ENCODE peak calls at places on chromosome 11, in ten cellular contexts. L is activated T-cell treated with anti-CD3 and anti-CD28 coated beads, Interleukin-2, amount 50 U/mL, for 72 hours; R is caudate nucleus; X is NCI-H345; T is HTR-8/SVneo; J is posterior vena cava; F is COLO829; B is T-helper 2 cell; N is heart right ventricle; E is colonic mucosa. U is an unnamed sample.

GRCh38 chr11:110198031-110198729 is 98.2 kb downstream of the RDX start:
- DNase-seq in L (no peak), R (no peak), X (no peak), T (no peak), J (no peak), F (no peak), B (peak), N (no peak), E (no peak), U (no peak)

GRCh38 chr11:131643171-131643570 is 272.8 kb downstream of the NTM start:
- DNase-seq in L (no peak), R (no peak), X (no peak), T (no peak), J (no peak), F (no peak), B (no peak), N (no peak), E (no peak), U (no peak)

GRCh38 chr11:101582242-101583052 is 1.4 kb downstream of the TRPC6 start:
- DNase-seq in L (no peak), R (no peak), X (peak), T (peak), J (peak), F (no peak), B (no peak), N (no peak), E (no peak), U (peak)

GRCh38 chr11:19980957-19981669 is 179.2 kb downstream of the DBX1 start:
- DNase-seq in L (no peak), R (no peak), X (no peak), T (no peak), J (no peak), F (no peak), B (no peak), N (no peak), E (no peak), U (no peak)

GRCh38 chr11:65524747-65525658 is at the start of gene SCYL1:
- DNase-seq in L (peak), R (peak), X (peak), T (peak), J (peak), F (peak), B (peak), N (peak), E (peak), U (no peak)

GRCh38 chr11:41245704-41246398 is 213.6 kb downstream of the LRRC4C start:
- DNase-seq in L (no peak), R (no peak), X (no peak), T (no peak), J (peak), F (no peak), B (no peak), N (no peak), E (no peak), U (no peak)

GRCh38 chr11:87473174-87473573 is 435.4 kb downstream of the TMEM135 start:
- DNase-seq in L (no peak), R (peak), X (no peak), T (peak), J (no peak), F (no peak), B (no peak), N (no peak), E (no peak), U (peak)

GRCh38 chr11:12015486-12015885 is 7.1 kb upstream of the DKK3 start:
- DNase-seq in L (no peak), R (no peak), X (no peak), T (no peak), J (no peak), F (no peak), B (no peak), N (no peak), E (no peak), U (no peak)

GRCh38 chr11:28679795-28680194 is 571.6 kb downstream of the METTL15 start:
- DNase-seq in L (no peak), R (no peak), X (no peak), T (no peak), J (peak), F (no peak), B (no peak), N (no peak), E (no peak), U (peak)

GRCh38 chr11:61007383-61007970 is 36.0 kb downstream of the CD6 start:
- DNase-seq in L (no peak), R (no peak), X (no peak), T (no peak), J (peak), F (no peak), B (no peak), N (no peak), E (peak), U (no peak)

GRCh38 chr11:129922674-129923073 is 27.3 kb upstream of the NFRKB start:
- DNase-seq in L (no peak), R (no peak), X (no peak), T (no peak), J (no peak), F (no peak), B (no peak), N (no peak), E (no peak), U (no peak)

GRCh38 chr11:63682045-63682915 is 980 bp downstream of the RTN3 start:
- DNase-seq in L (peak), R (peak), X (peak), T (no peak), J (no peak), F (no peak), B (peak), N (peak), E (peak), U (peak)

GRCh38 chr11:93686226-93686625 is 24.7 kb downstream of the CEP295 start:
- DNase-seq in L (no peak), R (no peak), X (no peak), T (no peak), J (no peak), F (no peak), B (no peak), N (no peak), E (no peak), U (no peak)

GRCh38 chr11:121352301-121352891 is 59.8 kb downstream of the SC5D start:
- DNase-seq in L (no peak), R (peak), X (peak), T (no peak), J (no peak), F (no peak), B (no peak), N (no peak), E (no peak), U (no peak)

GRCh38 chr11:62195945-62196344 is 5.9 kb downstream of the SCGB1D1 start:
- DNase-seq in L (no peak), R (no peak), X (no peak), T (no peak), J (no peak), F (no peak), B (no peak), N (no peak), E (no peak), U (no peak)

U was measured in HT1080.